ENCODE peak calls at places on chromosome 15, in five cellular contexts. N is fibroblast of villous mesenchyme, P is natural killer cell, X is choroid plexus epithelial cell, H is tibial artery. D is an unnamed sample.

GRCh38 chr15:52340093-52340492 is 44.5 kb upstream of the MYO5C start:
- DNase-seq in N (no peak), P (no peak), X (no peak), H (no peak), D (no peak)

GRCh38 chr15:89125038-89125826 is 37.0 kb downstream of the ABHD2 start:
- DNase-seq in N (no peak), P (no peak), X (no peak), H (no peak), D (no peak)

GRCh38 chr15:49877117-49877860 is 241.7 kb downstream of the ATP8B4 start:
- DNase-seq in N (peak; percentile 99), P (no peak), X (peak; percentile 71), H (peak; percentile 31), D (no peak)

GRCh38 chr15:58115692-58116091 is 22.5 kb upstream of the AQP9 start:
- DNase-seq in N (peak; percentile 9), P (no peak), X (peak; percentile 26), H (no peak), D (no peak)

GRCh38 chr15:60835974-60836373 is 357.0 kb upstream of the ICE2 start:
- DNase-seq in N (peak; percentile 27), P (no peak), X (peak; percentile 4), H (no peak), D (peak; percentile 31)

GRCh38 chr15:70376929-70377691 is 279.4 kb upstream of the TLE3 start:
- DNase-seq in N (peak; percentile 45), P (no peak), X (peak; percentile 45), H (peak; percentile 68), D (peak; percentile 18)

GRCh38 chr15:59174846-59175831 is 31.5 kb upstream of the LDHAL6B start:
- DNase-seq in N (peak; percentile 96), P (no peak), X (peak; percentile 86), H (peak; percentile 49), D (peak; percentile 87)

GRCh38 chr15:95987299-95987698 is 343.2 kb upstream of the NR2F2 start:
- DNase-seq in N (no peak), P (no peak), X (no peak), H (no peak), D (no peak)

GRCh38 chr15:71111950-71112349 is 3.3 kb upstream of the THSD4 start:
- DNase-seq in N (no peak), P (no peak), X (no peak), H (no peak), D (no peak)

GRCh38 chr15:82650046-82650670 is 3.0 kb upstream of the CPEB1 start:
- DNase-seq in N (no peak), P (no peak), X (no peak), H (no peak), D (no peak)

GRCh38 chr15:89664951-89665350 is 9.7 kb upstream of the KIF7 start:
- DNase-seq in N (no peak), P (no peak), X (no peak), H (no peak), D (no peak)

GRCh38 chr15:58440181-58440910 is 8.6 kb downstream of the LIPC start:
- DNase-seq in N (peak; percentile 39), P (no peak), X (no peak), H (peak; percentile 30), D (no peak)

GRCh38 chr15:52284164-52284563 is 11.4 kb downstream of the MYO5C start:
- DNase-seq in N (no peak), P (no peak), X (peak; percentile 60), H (no peak), D (no peak)

GRCh38 chr15:47394410-47394809 is 322.9 kb upstream of the SEMA6D start:
- DNase-seq in N (no peak), P (no peak), X (no peak), H (no peak), D (no peak)

GRCh38 chr15:74906193-74906449 is 530 bp downstream of the FAM219B start:
- DNase-seq in N (no peak), P (no peak), X (no peak), H (peak; percentile 24), D (no peak)

GRCh38 chr15:74799843-74800558 is 12.6 kb upstream of the LMAN1L start:
- DNase-seq in N (peak; percentile 55), P (peak; percentile 90), X (peak; percentile 57), H (peak; percentile 68), D (peak; percentile 31)

GRCh38 chr15:77974098-77974414 is 103.5 kb downstream of the TBC1D2B start:
- DNase-seq in N (peak; percentile 66), P (no peak), X (peak; percentile 72), H (no peak), D (no peak)

GRCh38 chr15:73950479-73951043 is 24.3 kb downstream of the LOXL1 start:
- DNase-seq in N (no peak), P (no peak), X (peak; percentile 52), H (no peak), D (no peak)

GRCh38 chr15:45603881-45604280 is 16.7 kb downstream of the BLOC1S6 start:
- DNase-seq in N (no peak), P (no peak), X (no peak), H (no peak), D (no peak)

GRCh38 chr15:25990245-25990644 is 127.1 kb upstream of the ATP10A start:
- DNase-seq in N (no peak), P (no peak), X (no peak), H (no peak), D (no peak)

GRCh38 chr15:25987638-25988037 is 124.5 kb upstream of the ATP10A start:
- DNase-seq in N (no peak), P (no peak), X (no peak), H (no peak), D (no peak)

GRCh38 chr15:25985179-25985578 is 122.1 kb upstream of the ATP10A start:
- DNase-seq in N (no peak), P (no peak), X (no peak), H (no peak), D (no peak)

GRCh38 chr15:25989327-25989726 is 126.2 kb upstream of the ATP10A start:
- DNase-seq in N (no peak), P (no peak), X (no peak), H (no peak), D (no peak)
- TF ChIP-seq CTCF in N (no peak), P (no peak), X (no peak), H (no peak), D (no peak)

DNA sequence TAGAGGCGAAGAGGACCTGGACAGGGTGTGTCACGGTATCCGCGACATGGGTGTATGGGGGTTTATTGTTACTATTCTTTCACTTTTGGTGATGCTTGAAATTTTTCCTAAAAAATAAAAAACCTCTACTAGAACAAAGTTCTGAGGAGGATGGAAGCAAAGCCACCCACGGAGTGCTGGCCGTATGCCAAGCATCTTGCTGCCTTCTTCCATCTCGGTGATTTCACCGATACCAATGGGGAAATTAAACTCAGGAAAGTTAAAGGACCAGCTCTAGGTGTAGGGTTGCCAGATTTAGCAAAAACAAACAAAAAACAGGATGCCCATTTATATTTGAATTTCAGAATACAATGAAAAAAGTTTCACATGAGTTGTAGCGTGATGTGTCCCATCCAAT is 33.9 kb downstream of the SMAD6 start:
- DNase-seq in N (no peak), P (no peak), X (peak; percentile 73), H (no peak), D (no peak)
- TF ChIP-seq CTCF in N (no peak), P (no peak), X (no peak), H (no peak), D (no peak)

GRCh38 chr15:63155486-63155885 is 1.8 kb downstream of the RPS27L start:
- DNase-seq in N (no peak), P (no peak), X (no peak), H (no peak), D (no peak)

GRCh38 chr15:63156708-63157065 is 590 bp downstream of the RPS27L start:
- DNase-seq in N (peak; percentile 69), P (no peak), X (peak; percentile 76), H (peak; percentile 37), D (no peak)

GRCh38 chr15:63157066-63157890 is at the start of gene RPS27L:
- DNase-seq in N (peak; percentile 95), P (peak; percentile 80), X (peak; percentile 98), H (peak; percentile 93), D (peak; percentile 89)

GRCh38 chr15:63157891-63158431 is 684 bp upstream of the RPS27L start:
- DNase-seq in N (peak; percentile 87), P (no peak), X (peak; percentile 89), H (peak; percentile 74), D (peak; percentile 61)

GRCh38 chr15:63156086-63156707 is 1.1 kb downstream of the RPS27L start:
- DNase-seq in N (no peak), P (no peak), X (no peak), H (no peak), D (no peak)
- TF ChIP-seq CTCF in N (peak; percentile 14), P (no peak), X (no peak), H (no peak), D (no peak)

GRCh38 chr15:98592136-98592535 is 56.2 kb upstream of the IGF1R start:
- DNase-seq in N (no peak), P (no peak), X (no peak), H (no peak), D (no peak)

GRCh38 chr15:98596885-98597343 is 51.4 kb upstream of the IGF1R start:
- DNase-seq in N (no peak), P (no peak), X (no peak), H (no peak), D (no peak)

GRCh38 chr15:98599911-98600685 is 48.2 kb upstream of the IGF1R start:
- DNase-seq in N (peak; percentile 34), P (no peak), X (peak; percentile 79), H (peak; percentile 35), D (peak; percentile 10)

GRCh38 chr15:98597666-98598065 is 50.7 kb upstream of the IGF1R start:
- DNase-seq in N (no peak), P (no peak), X (no peak), H (no peak), D (no peak)

DNA sequence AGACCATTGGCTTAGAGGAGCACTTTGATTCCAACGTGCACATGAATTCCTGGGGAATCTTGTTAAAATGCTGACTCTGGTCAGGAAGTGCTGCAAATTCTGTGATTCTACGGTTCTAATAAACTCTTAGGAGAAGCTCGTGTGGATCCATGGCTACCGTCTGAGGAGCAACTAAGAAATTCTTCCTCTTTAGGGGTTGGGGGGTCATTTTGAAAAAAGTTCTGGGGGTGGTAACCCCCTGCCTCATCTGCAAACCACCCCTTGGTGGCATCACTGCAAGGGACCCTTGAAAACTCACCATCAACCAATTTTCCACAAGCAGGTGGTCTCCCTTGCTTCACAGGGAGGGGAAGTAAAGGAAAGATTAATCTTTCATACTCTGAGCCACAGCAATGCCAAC is 52.2 kb upstream of the IGF1R start:
- DNase-seq in N (no peak), P (no peak), X (no peak), H (no peak), D (no peak)
- TF ChIP-seq CTCF in N (no peak), P (no peak), X (no peak), H (no peak), D (no peak)

GRCh38 chr15:67906382-67906781 is 66.5 kb upstream of the RNU6-1 start:
- DNase-seq in N (peak; percentile 32), P (no peak), X (peak; percentile 67), H (no peak), D (no peak)
- TF ChIP-seq CTCF in N (peak; percentile 50), P (no peak), X (peak; percentile 67), H (no peak), D (peak; percentile 9)